ENCODE peak calls at places on chromosomes 5 and 9, in six cellular contexts. X is upper lobe of right lung, C is PC-9, Z is stomach, M is pancreas, K is endodermal cell. R is an unnamed sample.

GRCh38 chr5:39194466-39195136 is 24.8 kb downstream of the FYB1 start:
- DNase-seq in X (no peak), C (peak), Z (no peak), M (no peak), K (no peak), R (no peak)

GRCh38 chr5:166710275-166710674 is 1581.2 kb upstream of the WWC1 start:
- DNase-seq in X (no peak), C (no peak), Z (no peak), M (no peak), K (no peak), R (no peak)

GRCh38 chr9:131837316-131837715 is 97.4 kb upstream of the RAPGEF1 start:
- DNase-seq in X (no peak), C (peak), Z (peak), M (peak), K (peak), R (no peak)

GRCh38 chr9:37046683-37047082 is 12.6 kb upstream of the PAX5 start:
- DNase-seq in X (no peak), C (no peak), Z (no peak), M (no peak), K (peak), R (peak)

GRCh38 chr9:70477146-70477745 is 62.8 kb upstream of the KLF9 start:
- DNase-seq in X (no peak), C (no peak), Z (no peak), M (no peak), K (no peak), R (no peak)

GRCh38 chr9:13269589-13270452 is 9.7 kb downstream of the MPDZ start:
- DNase-seq in X (no peak), C (no peak), Z (no peak), M (no peak), K (no peak), R (no peak)

GRCh38 chr9:84305452-84306131 is 35.0 kb downstream of the SLC28A3 start:
- DNase-seq in X (no peak), C (no peak), Z (no peak), M (no peak), K (no peak), R (no peak)

GRCh38 chr5:159343295-159344094 is 13.2 kb upstream of the IL12B start:
- DNase-seq in X (no peak), C (peak), Z (no peak), M (no peak), K (no peak), R (no peak)

GRCh38 chr5:62521319-62521718 is 57.3 kb upstream of the LRRC70 start:
- DNase-seq in X (no peak), C (no peak), Z (no peak), M (no peak), K (no peak), R (no peak)
- TF ChIP-seq CTCF in X (no peak), C (no peak), Z (no peak), M (no peak), K (no peak), R (no peak)

DNA sequence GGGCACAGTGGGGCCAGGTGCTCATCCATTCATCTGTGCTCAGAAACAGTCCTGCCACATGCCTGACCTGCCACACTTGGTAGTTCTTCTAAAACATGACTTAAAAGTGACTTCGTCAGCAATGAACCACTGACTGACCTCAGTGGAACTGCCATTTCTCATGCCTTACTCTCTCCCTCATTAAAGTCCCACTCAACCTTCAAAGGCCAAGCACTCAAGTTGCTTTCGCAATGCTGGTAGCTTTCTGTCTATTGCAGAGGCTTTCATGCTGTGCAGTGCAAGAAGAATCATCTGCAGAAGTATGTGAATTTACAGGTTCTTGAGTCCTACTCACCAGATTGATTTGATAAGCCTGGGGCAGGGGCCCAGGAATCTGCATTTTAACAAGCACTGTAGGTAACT is 23.9 kb downstream of the B4GALT1 start:
- DNase-seq in X (peak), C (no peak), Z (no peak), M (no peak), K (no peak), R (peak)
- H3K27ac ChIP-seq in X (peak), C (no peak), Z (peak), M (no peak), K (no peak), R (no peak)

DNA sequence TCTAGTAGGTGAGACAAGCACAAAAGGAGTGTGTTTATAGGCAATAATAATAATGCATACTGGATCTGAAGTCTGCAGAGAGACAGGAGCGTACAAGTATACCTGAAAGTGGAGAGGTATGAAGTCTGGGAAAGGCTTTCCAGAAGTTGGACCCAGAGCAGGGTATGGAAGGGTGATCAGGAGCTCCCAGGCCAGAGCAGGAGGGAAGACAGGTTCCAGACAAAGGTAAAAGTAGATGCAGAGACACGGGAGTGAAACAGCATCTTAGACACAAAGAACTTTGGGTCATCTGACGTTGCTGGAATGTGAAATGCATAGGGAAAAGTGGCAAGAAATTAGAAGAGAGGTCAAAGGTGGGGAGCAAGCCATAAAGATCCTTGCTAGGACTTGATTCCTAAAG is 175.1 kb downstream of the PAM start:
- DNase-seq in X (no peak), C (no peak), Z (no peak), M (no peak), K (no peak), R (no peak)
- TF ChIP-seq CTCF in X (no peak), C (no peak), Z (no peak), M (no peak), K (no peak), R (no peak)

DNA sequence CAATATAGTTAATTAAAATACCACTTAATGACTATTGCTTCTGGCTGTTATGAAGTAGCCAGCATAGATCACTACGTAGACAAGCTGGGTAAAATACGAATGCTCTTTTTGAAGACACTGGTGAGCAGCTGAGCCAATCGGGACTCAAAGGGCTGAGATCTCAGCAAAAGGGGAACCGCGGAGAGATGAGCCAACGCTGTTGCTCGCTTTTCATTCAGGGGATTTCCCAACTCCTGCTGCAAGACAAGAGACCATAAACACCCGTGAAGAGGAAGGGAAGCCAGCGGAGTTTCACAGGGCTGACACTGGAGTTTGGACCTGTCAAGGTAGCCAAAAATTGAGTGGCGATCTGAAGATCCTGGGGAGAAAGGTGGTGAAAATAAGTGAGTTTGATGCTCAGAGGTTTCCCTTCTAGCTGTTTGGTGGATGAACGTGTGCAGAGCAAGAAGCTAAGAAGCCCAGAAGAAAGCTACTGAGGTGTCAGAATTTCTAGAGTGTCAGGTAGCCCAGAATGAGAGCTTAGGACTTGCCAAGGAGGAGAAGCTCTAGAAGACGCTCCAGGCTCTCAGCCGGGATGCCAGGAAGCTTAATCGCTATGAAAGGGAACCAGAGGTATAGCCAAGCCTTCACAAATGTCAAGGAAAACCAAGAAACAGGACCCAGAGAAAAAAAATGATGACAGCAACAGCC is 79.6 kb upstream of the RNU6ATAC start:
- DNase-seq in X (no peak), C (no peak), Z (peak), M (no peak), K (no peak), R (no peak)
- H3K27ac ChIP-seq in X (no peak), C (no peak), Z (no peak), M (no peak), K (no peak), R (no peak)

GRCh38 chr9:121372563-121373400 is 2.7 kb upstream of the STOM start:
- DNase-seq in X (no peak), C (no peak), Z (peak), M (peak), K (no peak), R (no peak)

GRCh38 chr9:121380941-121381340 is 10.9 kb upstream of the STOM start:
- DNase-seq in X (no peak), C (no peak), Z (no peak), M (no peak), K (no peak), R (no peak)

GRCh38 chr9:121373401-121373769 is 3.3 kb upstream of the STOM start:
- DNase-seq in X (no peak), C (no peak), Z (no peak), M (no peak), K (no peak), R (no peak)

GRCh38 chr9:121372239-121372562 is 2.2 kb upstream of the STOM start:
- DNase-seq in X (no peak), C (no peak), Z (no peak), M (no peak), K (no peak), R (no peak)

GRCh38 chr9:121376214-121376830 is 6.3 kb upstream of the STOM start:
- DNase-seq in X (no peak), C (no peak), Z (no peak), M (no peak), K (no peak), R (no peak)
- TF ChIP-seq CTCF in X (peak), C (peak), Z (no peak), M (no peak), K (peak), R (peak)

GRCh38 chr5:179766726-179767455 is 26.9 kb upstream of the LTC4S start:
- DNase-seq in X (no peak), C (no peak), Z (no peak), M (no peak), K (no peak), R (no peak)
- H3K27ac ChIP-seq in X (no peak), C (no peak), Z (no peak), M (no peak), K (no peak), R (peak)

DNA sequence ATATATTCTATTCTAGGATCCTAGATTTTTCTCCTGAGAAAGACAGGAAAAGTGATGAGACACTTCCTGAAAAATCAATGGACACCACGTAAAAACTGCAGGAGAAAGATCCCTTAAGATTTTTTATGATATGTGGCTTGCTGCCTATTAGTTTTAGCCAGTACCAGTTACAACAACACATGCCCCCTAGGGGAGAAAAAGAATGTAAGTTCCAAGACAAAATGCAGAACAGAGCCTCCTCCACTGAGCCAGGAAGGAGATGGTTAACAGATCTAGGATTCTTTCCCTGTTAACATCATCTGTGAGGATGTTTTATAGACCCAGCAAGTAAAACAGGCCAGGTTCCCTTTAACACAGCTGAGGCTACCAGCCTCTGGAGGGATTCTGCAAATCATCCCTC is 574.7 kb downstream of the TLE4 start:
- DNase-seq in X (no peak), C (no peak), Z (no peak), M (no peak), K (no peak), R (no peak)
- TF ChIP-seq CTCF in X (peak), C (no peak), Z (no peak), M (no peak), K (peak), R (no peak)

GRCh38 chr5:26813235-26813634 is 225.2 kb downstream of the CDH9 start:
- DNase-seq in X (no peak), C (no peak), Z (no peak), M (no peak), K (peak), R (no peak)
- H3K27ac ChIP-seq in X (no peak), C (no peak), Z (no peak), M (no peak), K (no peak), R (no peak)

GRCh38 chr9:113999256-114000062 is 78.6 kb downstream of the AMBP start:
- DNase-seq in X (no peak), C (no peak), Z (peak), M (peak), K (no peak), R (peak)

GRCh38 chr9:113997610-113998009 is 80.5 kb downstream of the AMBP start:
- DNase-seq in X (no peak), C (no peak), Z (peak), M (peak), K (peak), R (peak)

GRCh38 chr9:114000063-114000454 is 78.0 kb downstream of the AMBP start:
- DNase-seq in X (no peak), C (no peak), Z (peak), M (no peak), K (peak), R (peak)

GRCh38 chr9:113998114-113998513 is 80.0 kb downstream of the AMBP start:
- DNase-seq in X (no peak), C (no peak), Z (peak), M (peak), K (peak), R (peak)

DNA sequence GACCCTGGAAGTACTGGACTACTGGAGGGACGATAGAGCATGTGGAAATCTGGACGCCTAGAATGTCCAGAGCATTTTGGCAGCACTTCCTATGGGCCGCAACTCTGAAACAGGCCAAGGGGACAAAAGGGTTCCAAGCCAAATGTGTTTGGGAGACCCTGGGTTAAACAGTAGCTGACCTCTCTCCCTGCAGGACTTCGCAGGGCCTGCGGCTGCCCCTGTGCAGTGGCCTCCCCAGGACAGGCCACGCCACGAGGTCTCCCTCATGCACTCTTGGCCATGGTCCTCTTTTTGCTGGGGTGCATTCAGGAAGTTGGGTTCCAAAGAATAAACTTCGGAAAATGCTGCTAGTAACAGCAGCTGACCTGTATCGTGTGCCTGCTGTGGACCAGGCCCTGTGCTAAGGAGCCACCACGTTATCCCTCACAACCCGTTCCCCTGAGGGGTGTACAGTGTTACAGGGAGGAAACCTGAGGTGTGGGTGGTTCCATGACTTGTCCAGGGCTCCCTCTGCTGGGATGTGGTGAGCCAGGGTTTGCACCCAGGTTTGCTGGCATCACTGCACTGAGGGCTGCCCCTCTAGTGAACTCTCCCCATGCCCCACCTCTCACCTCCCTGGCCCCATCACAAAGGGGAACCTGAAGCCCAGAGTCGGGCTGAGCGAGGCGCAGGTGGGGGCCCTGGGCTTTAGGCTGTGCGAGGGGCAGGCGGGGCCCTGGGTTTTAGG is 79.4 kb downstream of the AMBP start:
- DNase-seq in X (no peak), C (no peak), Z (peak), M (no peak), K (peak), R (peak)
- TF ChIP-seq CTCF in X (no peak), C (no peak), Z (no peak), M (no peak), K (peak), R (no peak)